ENCODE peak calls at places on chromosome 2, in ten cellular contexts. J, X, B, U, O, G, Q, A, S and D are unnamed samples.
A peak's percentile ranks its signal among the peaks of the same experiment; 100 is the strongest.

GRCh38 chr2:69770193-69770702 is 28.3 kb downstream of the ANXA4 start:
- DNase-seq in J (no peak), X (no peak), B (no peak), U (peak; percentile 23), O (no peak), G (no peak), Q (no peak), A (peak; percentile 65), S (peak; percentile 37), D (no peak)

GRCh38 chr2:37570773-37571570 is 100.5 kb downstream of the CDC42EP3 start:
- DNase-seq in J (peak; percentile 17), X (peak; percentile 98), B (no peak), U (no peak), O (no peak), G (no peak), Q (no peak), A (no peak), S (no peak), D (no peak)

GRCh38 chr2:29936005-29936404 is 14.6 kb upstream of the ALK start:
- DNase-seq in J (no peak), X (no peak), B (no peak), U (no peak), O (no peak), G (no peak), Q (no peak), A (no peak), S (no peak), D (no peak)

GRCh38 chr2:124426630-124427029 is 401.5 kb downstream of the CNTNAP5 start:
- DNase-seq in J (no peak), X (no peak), B (no peak), U (no peak), O (no peak), G (no peak), Q (no peak), A (no peak), S (no peak), D (no peak)

GRCh38 chr2:231514951-231515297 is 15.3 kb downstream of the NMUR1 start:
- DNase-seq in J (no peak), X (no peak), B (no peak), U (no peak), O (no peak), G (no peak), Q (no peak), A (no peak), S (no peak), D (no peak)

GRCh38 chr2:224976629-224977525 is 65.4 kb downstream of the DOCK10 start:
- DNase-seq in J (no peak), X (no peak), B (no peak), U (no peak), O (no peak), G (no peak), Q (no peak), A (no peak), S (no peak), D (no peak)

GRCh38 chr2:189363559-189363958 is 77.7 kb upstream of the WDR75 start:
- DNase-seq in J (no peak), X (no peak), B (no peak), U (no peak), O (no peak), G (no peak), Q (no peak), A (no peak), S (no peak), D (no peak)

GRCh38 chr2:28951910-28952805 is 28.9 kb upstream of the TOGARAM2 start:
- DNase-seq in J (no peak), X (no peak), B (peak; percentile 31), U (peak; percentile 87), O (peak; percentile 70), G (no peak), Q (no peak), A (no peak), S (no peak), D (no peak)

GRCh38 chr2:72115361-72116080 is 32.1 kb downstream of the CYP26B1 start:
- DNase-seq in J (peak; percentile 46), X (no peak), B (no peak), U (no peak), O (peak; percentile 62), G (peak; percentile 76), Q (no peak), A (no peak), S (peak; percentile 87), D (peak; percentile 89)

DNA sequence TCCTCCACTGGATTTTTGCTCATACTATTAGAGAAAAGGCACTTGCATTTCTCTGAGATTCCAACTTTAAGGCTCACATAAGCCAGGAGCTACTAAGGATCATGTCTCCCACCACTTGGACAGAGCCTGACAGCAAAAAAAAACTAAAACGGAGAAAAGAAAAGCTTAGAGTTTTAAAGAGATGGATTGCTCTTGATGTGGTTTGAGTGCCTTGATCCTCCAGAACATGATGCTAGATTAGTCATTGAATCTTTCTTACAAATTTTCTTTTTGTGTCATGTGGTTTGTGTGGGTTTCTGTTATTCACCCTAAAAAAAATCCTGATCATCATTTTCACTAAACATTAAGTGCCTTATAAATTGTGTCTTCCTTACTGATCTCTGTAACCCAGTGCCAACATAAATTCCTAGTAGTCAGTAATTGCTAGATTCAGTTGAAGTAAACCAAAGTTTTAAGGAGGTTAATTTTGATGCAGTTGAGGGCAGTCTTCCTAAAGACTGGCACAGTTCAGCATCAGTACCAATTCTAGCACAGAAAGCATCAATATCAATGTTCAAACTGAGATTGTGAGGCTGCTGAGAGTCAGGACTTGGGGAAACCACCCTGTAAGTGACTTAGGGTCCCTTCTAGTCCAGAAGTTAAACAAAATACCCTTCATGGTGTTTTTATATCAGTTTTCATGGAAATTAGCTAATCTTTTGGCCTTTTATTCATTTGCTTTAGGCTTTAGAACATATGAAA is 206.3 kb downstream of the RAD51AP2 start:
- DNase-seq in J (no peak), X (no peak), B (no peak), U (no peak), O (no peak), G (no peak), Q (no peak), A (no peak), S (no peak), D (no peak)
- H3K4me3 ChIP-seq in J (no peak overlapping the region), X (no peak overlapping the region), B (no peak overlapping the region), U (no peak overlapping the region), O (no peak overlapping the region), G (no peak overlapping the region), Q (no peak overlapping the region), A (no peak overlapping the region), S (no peak overlapping the region), D (no peak overlapping the region)

DNA sequence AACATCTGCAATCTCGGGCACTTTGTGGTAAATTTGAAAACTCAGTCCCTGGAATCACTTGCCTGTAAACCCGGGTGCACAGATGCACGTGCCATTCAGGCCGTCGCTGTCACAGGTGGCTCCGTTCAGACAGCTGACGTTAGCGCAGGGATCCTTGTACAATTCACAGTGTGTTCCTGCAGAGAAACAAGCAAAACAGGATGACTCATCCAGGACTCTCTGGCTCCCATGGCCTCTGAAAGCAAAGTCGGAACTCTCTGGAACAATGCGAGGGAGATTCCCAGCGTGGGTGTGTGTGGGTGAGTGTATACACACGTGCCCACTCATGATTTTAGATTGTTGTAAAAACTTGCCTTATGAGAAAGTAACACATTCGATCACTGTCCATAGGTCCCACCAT is 136.1 kb upstream of the PID1 start:
- DNase-seq in J (no peak), X (no peak), B (no peak), U (no peak), O (peak; percentile 94), G (peak; percentile 31), Q (peak; percentile 47), A (peak; percentile 52), S (peak; percentile 93), D (peak; percentile 78)
- TF ChIP-seq POLR2AphosphoS5 in J (no peak), X (no peak), B (no peak), U (no peak), O (peak; percentile 74), G (peak; percentile 90), Q (peak; percentile 71), A (peak; percentile 51), S (peak; percentile 98), D (peak; percentile 72)

DNA sequence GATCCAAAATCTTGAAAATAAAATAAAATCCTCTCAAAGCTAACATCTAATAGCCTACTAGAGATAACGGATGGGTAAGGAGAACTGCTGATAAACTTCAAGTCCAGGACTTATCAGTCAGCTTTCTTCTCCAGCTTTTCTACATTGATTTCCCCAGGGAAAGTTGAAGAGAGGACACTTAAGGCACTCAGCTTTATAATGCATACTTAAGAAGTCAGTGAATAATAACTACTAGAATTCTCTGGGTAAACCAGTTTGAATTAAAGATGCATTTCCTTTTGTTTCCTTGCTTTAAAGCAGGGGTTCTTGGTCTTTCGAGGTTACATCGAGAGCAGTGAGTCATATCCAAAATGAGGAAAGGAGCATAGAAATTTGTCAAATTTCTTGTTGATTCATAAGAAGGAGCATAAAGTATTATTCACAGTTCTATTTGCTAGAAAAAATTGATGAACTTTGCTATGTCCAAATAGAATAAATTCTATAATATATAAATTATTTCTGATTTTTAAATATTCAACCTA is 43.1 kb upstream of the ITPRID2 start:
- DNase-seq in J (no peak), X (no peak), B (peak; percentile 29), U (no peak), O (no peak), G (no peak), Q (no peak), A (no peak), S (no peak), D (no peak)
- H3K4me3 ChIP-seq in J (no peak overlapping the region), X (no peak overlapping the region), B (no peak overlapping the region), U (no peak overlapping the region), O (no peak overlapping the region), G (no peak overlapping the region), Q (no peak overlapping the region), A (no peak overlapping the region), S (no peak overlapping the region), D (no peak overlapping the region)

GRCh38 chr2:42186945-42187632 is 17.9 kb downstream of the EML4 start:
- DNase-seq in J (no peak), X (no peak), B (no peak), U (no peak), O (no peak), G (no peak), Q (no peak), A (no peak), S (no peak), D (no peak)

GRCh38 chr2:42187886-42188285 is 18.7 kb downstream of the EML4 start:
- DNase-seq in J (no peak), X (no peak), B (no peak), U (no peak), O (no peak), G (no peak), Q (no peak), A (no peak), S (no peak), D (no peak)

GRCh38 chr2:42190191-42190590 is 21.0 kb downstream of the EML4 start:
- DNase-seq in J (no peak), X (no peak), B (no peak), U (no peak), O (no peak), G (no peak), Q (no peak), A (no peak), S (no peak), D (no peak)

GRCh38 chr2:42191285-42192009 is 22.3 kb downstream of the EML4 start:
- DNase-seq in J (no peak), X (no peak), B (no peak), U (no peak), O (no peak), G (no peak), Q (no peak), A (peak; percentile 28), S (no peak), D (no peak)

GRCh38 chr2:42189235-42189566 is 20.0 kb downstream of the EML4 start:
- DNase-seq in J (no peak), X (no peak), B (no peak), U (no peak), O (no peak), G (no peak), Q (no peak), A (no peak), S (no peak), D (no peak)
- TF ChIP-seq POLR2AphosphoS5 in J (no peak), X (no peak), B (no peak), U (no peak), O (no peak), G (no peak), Q (no peak), A (no peak), S (no peak), D (no peak)